ENCODE peak calls at places on chromosomes 3 and 15, in nine cellular contexts. One of them, this sample, is unnamed.

GRCh38 chr3:117998071-117998470 is 1036.6 kb downstream of the IGSF11 start:
- DNase-seq in CD4-positive, alpha-beta memory T cell: no peak
- DNase-seq in stimulated activated CD8-positive, alpha-beta memory T cell treated with anti-CD3 and anti-CD28 coated beads, Interleukin-7, amount 100 ng/mL, for 1 hour: no peak
- DNase-seq in naive thymus-derived CD4-positive, alpha-beta T cell: no peak
- DNase-seq in AG04450: no peak
- DNase-seq in uterus: no peak
- DNase-seq in HFF-Myc: no peak
- DNase-seq in NAMALWA: no peak
- DNase-seq in GM10248: no peak
- DNase-seq in this sample: no peak

GRCh38 chr15:45684533-45684932 is 49.7 kb downstream of the SQOR start:
- DNase-seq in HFF-Myc: no peak
- DNase-seq in NAMALWA: no peak
- DNase-seq in CD4-positive, alpha-beta memory T cell: no peak
- DNase-seq in naive thymus-derived CD4-positive, alpha-beta T cell: no peak
- DNase-seq in uterus: no peak
- DNase-seq in AG04450: no peak
- DNase-seq in GM10248: no peak
- DNase-seq in stimulated activated CD8-positive, alpha-beta memory T cell treated with anti-CD3 and anti-CD28 coated beads, Interleukin-7, amount 100 ng/mL, for 1 hour: no peak
- DNase-seq in this sample: no peak

GRCh38 chr3:68977486-68978167 is 35.9 kb downstream of the EOGT start:
- DNase-seq in CD4-positive, alpha-beta memory T cell: no peak
- DNase-seq in AG04450: no peak
- DNase-seq in uterus: no peak
- DNase-seq in NAMALWA: no peak
- DNase-seq in stimulated activated CD8-positive, alpha-beta memory T cell treated with anti-CD3 and anti-CD28 coated beads, Interleukin-7, amount 100 ng/mL, for 1 hour: no peak
- DNase-seq in naive thymus-derived CD4-positive, alpha-beta T cell: no peak
- DNase-seq in GM10248: no peak
- DNase-seq in HFF-Myc: no peak
- DNase-seq in this sample: no peak

GRCh38 chr3:71341721-71342120 is 241.8 kb downstream of the FOXP1 start:
- DNase-seq in GM10248: no peak
- DNase-seq in naive thymus-derived CD4-positive, alpha-beta T cell: no peak
- DNase-seq in uterus: no peak
- DNase-seq in stimulated activated CD8-positive, alpha-beta memory T cell treated with anti-CD3 and anti-CD28 coated beads, Interleukin-7, amount 100 ng/mL, for 1 hour: no peak
- DNase-seq in CD4-positive, alpha-beta memory T cell: no peak
- DNase-seq in AG04450: peak; percentile 47
- DNase-seq in NAMALWA: no peak
- DNase-seq in HFF-Myc: peak; percentile 22
- DNase-seq in this sample: no peak

GRCh38 chr3:149489060-149489690 is 14.7 kb downstream of the TM4SF4 start:
- DNase-seq in NAMALWA: peak; percentile 59
- DNase-seq in GM10248: peak; percentile 19
- DNase-seq in uterus: no peak
- DNase-seq in naive thymus-derived CD4-positive, alpha-beta T cell: no peak
- DNase-seq in CD4-positive, alpha-beta memory T cell: no peak
- DNase-seq in stimulated activated CD8-positive, alpha-beta memory T cell treated with anti-CD3 and anti-CD28 coated beads, Interleukin-7, amount 100 ng/mL, for 1 hour: no peak
- DNase-seq in HFF-Myc: no peak
- DNase-seq in AG04450: no peak
- DNase-seq in this sample: no peak

GRCh38 chr3:32176989-32177701 is 61.3 kb upstream of the CMTM8 start:
- DNase-seq in GM10248: peak; percentile 48
- DNase-seq in AG04450: no peak
- DNase-seq in HFF-Myc: peak; percentile 20
- DNase-seq in NAMALWA: peak; percentile 87
- DNase-seq in CD4-positive, alpha-beta memory T cell: peak; percentile 59
- DNase-seq in stimulated activated CD8-positive, alpha-beta memory T cell treated with anti-CD3 and anti-CD28 coated beads, Interleukin-7, amount 100 ng/mL, for 1 hour: no peak
- DNase-seq in naive thymus-derived CD4-positive, alpha-beta T cell: peak; percentile 58
- DNase-seq in uterus: no peak
- DNase-seq in this sample: peak; percentile 37

GRCh38 chr15:75452968-75453702 is 1.6 kb upstream of the SIN3A start:
- DNase-seq in naive thymus-derived CD4-positive, alpha-beta T cell: peak; percentile 50
- DNase-seq in stimulated activated CD8-positive, alpha-beta memory T cell treated with anti-CD3 and anti-CD28 coated beads, Interleukin-7, amount 100 ng/mL, for 1 hour: no peak
- DNase-seq in NAMALWA: peak; percentile 83
- DNase-seq in GM10248: no peak
- DNase-seq in uterus: peak; percentile 66
- DNase-seq in AG04450: no peak
- DNase-seq in HFF-Myc: no peak
- DNase-seq in CD4-positive, alpha-beta memory T cell: peak; percentile 60
- DNase-seq in this sample: peak; percentile 57

GRCh38 chr3:113035387-113035982 is 44.7 kb downstream of the GTPBP8 start:
- DNase-seq in uterus: no peak
- DNase-seq in naive thymus-derived CD4-positive, alpha-beta T cell: peak; percentile 34
- DNase-seq in AG04450: no peak
- DNase-seq in stimulated activated CD8-positive, alpha-beta memory T cell treated with anti-CD3 and anti-CD28 coated beads, Interleukin-7, amount 100 ng/mL, for 1 hour: no peak
- DNase-seq in HFF-Myc: no peak
- DNase-seq in CD4-positive, alpha-beta memory T cell: peak; percentile 49
- DNase-seq in GM10248: peak; percentile 68
- DNase-seq in NAMALWA: peak; percentile 73
- DNase-seq in this sample: no peak

GRCh38 chr15:80931721-80932609 is 57.7 kb downstream of the MESD start:
- DNase-seq in AG04450: no peak
- DNase-seq in GM10248: no peak
- DNase-seq in stimulated activated CD8-positive, alpha-beta memory T cell treated with anti-CD3 and anti-CD28 coated beads, Interleukin-7, amount 100 ng/mL, for 1 hour: no peak
- DNase-seq in naive thymus-derived CD4-positive, alpha-beta T cell: no peak
- DNase-seq in NAMALWA: no peak
- DNase-seq in HFF-Myc: no peak
- DNase-seq in CD4-positive, alpha-beta memory T cell: no peak
- DNase-seq in uterus: no peak
- DNase-seq in this sample: no peak

GRCh38 chr3:42728056-42728455 is 25.5 kb upstream of the HHATL start:
- DNase-seq in naive thymus-derived CD4-positive, alpha-beta T cell: no peak
- DNase-seq in HFF-Myc: no peak
- DNase-seq in GM10248: no peak
- DNase-seq in stimulated activated CD8-positive, alpha-beta memory T cell treated with anti-CD3 and anti-CD28 coated beads, Interleukin-7, amount 100 ng/mL, for 1 hour: no peak
- DNase-seq in AG04450: no peak
- DNase-seq in NAMALWA: no peak
- DNase-seq in CD4-positive, alpha-beta memory T cell: no peak
- DNase-seq in uterus: peak; percentile 42
- DNase-seq in this sample: no peak

GRCh38 chr3:127889976-127890650 is 24.9 kb upstream of the KBTBD12 start:
- DNase-seq in NAMALWA: no peak
- DNase-seq in CD4-positive, alpha-beta memory T cell: no peak
- DNase-seq in GM10248: no peak
- DNase-seq in naive thymus-derived CD4-positive, alpha-beta T cell: no peak
- DNase-seq in AG04450: no peak
- DNase-seq in stimulated activated CD8-positive, alpha-beta memory T cell treated with anti-CD3 and anti-CD28 coated beads, Interleukin-7, amount 100 ng/mL, for 1 hour: no peak
- DNase-seq in uterus: no peak
- DNase-seq in HFF-Myc: no peak
- DNase-seq in this sample: no peak

GRCh38 chr3:55897573-55898224 is 410.6 kb upstream of the WNT5A start:
- DNase-seq in stimulated activated CD8-positive, alpha-beta memory T cell treated with anti-CD3 and anti-CD28 coated beads, Interleukin-7, amount 100 ng/mL, for 1 hour: no peak
- DNase-seq in AG04450: no peak
- DNase-seq in uterus: no peak
- DNase-seq in GM10248: no peak
- DNase-seq in HFF-Myc: no peak
- DNase-seq in NAMALWA: peak; percentile 11
- DNase-seq in naive thymus-derived CD4-positive, alpha-beta T cell: no peak
- DNase-seq in CD4-positive, alpha-beta memory T cell: no peak
- DNase-seq in this sample: no peak

GRCh38 chr15:85120351-85121113 is 138.9 kb downstream of the PDE8A start:
- DNase-seq in AG04450: no peak
- DNase-seq in HFF-Myc: no peak
- DNase-seq in uterus: no peak
- DNase-seq in naive thymus-derived CD4-positive, alpha-beta T cell: no peak
- DNase-seq in stimulated activated CD8-positive, alpha-beta memory T cell treated with anti-CD3 and anti-CD28 coated beads, Interleukin-7, amount 100 ng/mL, for 1 hour: no peak
- DNase-seq in CD4-positive, alpha-beta memory T cell: no peak
- DNase-seq in GM10248: no peak
- DNase-seq in NAMALWA: no peak
- DNase-seq in this sample: no peak

GRCh38 chr15:35737521-35737920 is 191.6 kb upstream of the DPH6 start:
- DNase-seq in naive thymus-derived CD4-positive, alpha-beta T cell: no peak
- DNase-seq in HFF-Myc: no peak
- DNase-seq in CD4-positive, alpha-beta memory T cell: no peak
- DNase-seq in GM10248: no peak
- DNase-seq in uterus: no peak
- DNase-seq in stimulated activated CD8-positive, alpha-beta memory T cell treated with anti-CD3 and anti-CD28 coated beads, Interleukin-7, amount 100 ng/mL, for 1 hour: no peak
- DNase-seq in NAMALWA: no peak
- DNase-seq in AG04450: no peak
- DNase-seq in this sample: no peak

GRCh38 chr3:42518800-42519567 is 16.5 kb downstream of the VIPR1 start:
- DNase-seq in AG04450: no peak
- DNase-seq in stimulated activated CD8-positive, alpha-beta memory T cell treated with anti-CD3 and anti-CD28 coated beads, Interleukin-7, amount 100 ng/mL, for 1 hour: no peak
- DNase-seq in uterus: no peak
- DNase-seq in NAMALWA: peak; percentile 24
- DNase-seq in CD4-positive, alpha-beta memory T cell: no peak
- DNase-seq in HFF-Myc: no peak
- DNase-seq in GM10248: no peak
- DNase-seq in naive thymus-derived CD4-positive, alpha-beta T cell: no peak
- DNase-seq in this sample: no peak

GRCh38 chr3:97497138-97497537 is 267.4 kb upstream of the ARL6 start:
- DNase-seq in naive thymus-derived CD4-positive, alpha-beta T cell: no peak
- DNase-seq in stimulated activated CD8-positive, alpha-beta memory T cell treated with anti-CD3 and anti-CD28 coated beads, Interleukin-7, amount 100 ng/mL, for 1 hour: no peak
- DNase-seq in GM10248: no peak
- DNase-seq in HFF-Myc: no peak
- DNase-seq in AG04450: no peak
- DNase-seq in uterus: no peak
- DNase-seq in CD4-positive, alpha-beta memory T cell: no peak
- DNase-seq in NAMALWA: no peak
- DNase-seq in this sample: no peak

This sample was measured in stimulated activated CD4-positive, alpha-beta T cell treated with anti-CD3 and anti-CD28 coated beads, Interleukin-12 subunit alpha, Interleukin-12 subunit beta, amount 100 ng/mL, for 48 hours.